ENCODE peak calls at places on chromosomes 2 and 18, in four cellular contexts. One of them, this sample, is unnamed.

GRCh38 chr2:85997016-85997970 is 108.4 kb downstream of the POLR1A start:
- DNase-seq in HT-29: no peak
- DNase-seq in HTR-8/SVneo: no peak
- DNase-seq in PC-9: no peak
- DNase-seq in this sample: no peak

GRCh38 chr2:9118383-9118960 is 88.1 kb upstream of the ASAP2 start:
- DNase-seq in HT-29: no peak
- DNase-seq in HTR-8/SVneo: no peak
- DNase-seq in PC-9: no peak
- DNase-seq in this sample: no peak

GRCh38 chr18:36169938-36170337 is 17.4 kb upstream of the MOCOS start:
- DNase-seq in HT-29: no peak
- DNase-seq in HTR-8/SVneo: no peak
- DNase-seq in PC-9: no peak
- DNase-seq in this sample: no peak

GRCh38 chr2:140695163-140695562 is 1435.7 kb downstream of the LRP1B start:
- DNase-seq in HT-29: peak; percentile 11
- DNase-seq in HTR-8/SVneo: no peak
- DNase-seq in PC-9: no peak
- DNase-seq in this sample: no peak

GRCh38 chr2:175363719-175364118 is 182.2 kb upstream of the ATP5MC3 start:
- DNase-seq in HT-29: no peak
- DNase-seq in HTR-8/SVneo: no peak
- DNase-seq in PC-9: no peak
- DNase-seq in this sample: no peak

GRCh38 chr2:168565512-168565911 is 109.4 kb downstream of the CERS6 start:
- DNase-seq in HT-29: no peak
- DNase-seq in HTR-8/SVneo: no peak
- DNase-seq in PC-9: no peak
- DNase-seq in this sample: no peak

GRCh38 chr2:40433739-40434138 is 18.2 kb downstream of the SLC8A1 start:
- DNase-seq in HT-29: no peak
- DNase-seq in HTR-8/SVneo: no peak
- DNase-seq in PC-9: no peak
- DNase-seq in this sample: no peak

GRCh38 chr2:86623549-86624547 is at the start of gene RNF103:
- DNase-seq in HT-29: peak; percentile 94
- DNase-seq in HTR-8/SVneo: peak; percentile 91
- DNase-seq in PC-9: peak; percentile 94
- DNase-seq in this sample: peak; percentile 94